ENCODE peak calls at places on chromosomes 11 and 22, in seven cellular contexts. One of them, this sample, is unnamed.

GRCh38 chr11:23932485-23932898 is 564.4 kb upstream of the LUZP2 start:
- DNase-seq in LNCaP clone FGC: peak; percentile 44
- DNase-seq in fibroblast of mammary gland: peak; percentile 50
- DNase-seq in Peyer's patch: no peak
- DNase-seq in PC-3: peak; percentile 4
- DNase-seq in thyroid gland: no peak
- DNase-seq in AG10803: no peak
- DNase-seq in this sample: peak; percentile 9

GRCh38 chr11:120079750-120080610 is 57.9 kb downstream of the TRIM29 start:
- DNase-seq in Peyer's patch: no peak
- DNase-seq in thyroid gland: peak; percentile 22
- DNase-seq in PC-3: no peak
- DNase-seq in AG10803: no peak
- DNase-seq in fibroblast of mammary gland: no peak
- DNase-seq in LNCaP clone FGC: no peak
- DNase-seq in this sample: peak; percentile 11

GRCh38 chr11:69037074-69037473 is 11.7 kb upstream of the TPCN2 start:
- DNase-seq in PC-3: no peak
- DNase-seq in AG10803: no peak
- DNase-seq in fibroblast of mammary gland: no peak
- DNase-seq in Peyer's patch: no peak
- DNase-seq in LNCaP clone FGC: no peak
- DNase-seq in thyroid gland: no peak
- DNase-seq in this sample: no peak

GRCh38 chr22:20724676-20725454 is 49.0 kb upstream of the SERPIND1 start:
- DNase-seq in PC-3: no peak
- DNase-seq in Peyer's patch: no peak
- DNase-seq in fibroblast of mammary gland: no peak
- DNase-seq in AG10803: no peak
- DNase-seq in thyroid gland: no peak
- DNase-seq in LNCaP clone FGC: no peak
- DNase-seq in this sample: no peak

GRCh38 chr11:92978226-92979111 is 9.0 kb downstream of the MTNR1B start:
- DNase-seq in PC-3: no peak
- DNase-seq in fibroblast of mammary gland: peak; percentile 37
- DNase-seq in thyroid gland: peak; percentile 89
- DNase-seq in AG10803: peak; percentile 33
- DNase-seq in LNCaP clone FGC: peak; percentile 34
- DNase-seq in Peyer's patch: no peak
- DNase-seq in this sample: peak; percentile 20

GRCh38 chr11:126874831-126875230 is 125.7 kb downstream of the KIRREL3 start:
- DNase-seq in PC-3: no peak
- DNase-seq in AG10803: no peak
- DNase-seq in thyroid gland: no peak
- DNase-seq in fibroblast of mammary gland: no peak
- DNase-seq in LNCaP clone FGC: no peak
- DNase-seq in Peyer's patch: no peak
- DNase-seq in this sample: no peak

GRCh38 chr22:39731881-39732555 is 161.5 kb downstream of the CACNA1I start:
- DNase-seq in AG10803: no peak
- DNase-seq in LNCaP clone FGC: no peak
- DNase-seq in Peyer's patch: no peak
- DNase-seq in thyroid gland: no peak
- DNase-seq in PC-3: no peak
- DNase-seq in fibroblast of mammary gland: no peak
- DNase-seq in this sample: no peak

GRCh38 chr11:75773595-75774353 is 5.2 kb downstream of the DGAT2 start:
- DNase-seq in PC-3: peak; percentile 42
- DNase-seq in Peyer's patch: peak; percentile 64
- DNase-seq in AG10803: no peak
- DNase-seq in thyroid gland: no peak
- DNase-seq in fibroblast of mammary gland: no peak
- DNase-seq in LNCaP clone FGC: no peak
- DNase-seq in this sample: no peak

GRCh38 chr22:20967697-20968201 is 694 bp downstream of the AIFM3 start:
- DNase-seq in fibroblast of mammary gland: no peak
- DNase-seq in LNCaP clone FGC: no peak
- DNase-seq in thyroid gland: no peak
- DNase-seq in AG10803: no peak
- DNase-seq in Peyer's patch: no peak
- DNase-seq in PC-3: no peak
- DNase-seq in this sample: no peak

GRCh38 chr11:83921447-83922192 is 635.5 kb upstream of the CCDC90B start:
- DNase-seq in PC-3: no peak
- DNase-seq in thyroid gland: no peak
- DNase-seq in AG10803: no peak
- DNase-seq in LNCaP clone FGC: no peak
- DNase-seq in fibroblast of mammary gland: no peak
- DNase-seq in Peyer's patch: no peak
- DNase-seq in this sample: no peak

GRCh38 chr11:58919980-58920379 is 19.3 kb upstream of the GLYATL1 start:
- DNase-seq in PC-3: no peak
- DNase-seq in fibroblast of mammary gland: no peak
- DNase-seq in LNCaP clone FGC: no peak
- DNase-seq in Peyer's patch: no peak
- DNase-seq in AG10803: no peak
- DNase-seq in thyroid gland: no peak
- DNase-seq in this sample: no peak

GRCh38 chr11:73969991-73970800 is 12.4 kb downstream of the UCP2 start:
- DNase-seq in LNCaP clone FGC: no peak
- DNase-seq in Peyer's patch: no peak
- DNase-seq in AG10803: no peak
- DNase-seq in PC-3: no peak
- DNase-seq in thyroid gland: no peak
- DNase-seq in fibroblast of mammary gland: no peak
- DNase-seq in this sample: no peak

GRCh38 chr11:119758291-119758690 is 29.3 kb upstream of the NECTIN1 start:
- DNase-seq in thyroid gland: no peak
- DNase-seq in Peyer's patch: no peak
- DNase-seq in PC-3: no peak
- DNase-seq in fibroblast of mammary gland: peak; percentile 70
- DNase-seq in LNCaP clone FGC: no peak
- DNase-seq in AG10803: peak; percentile 62
- DNase-seq in this sample: peak; percentile 39

GRCh38 chr11:94938399-94939055 is 34.8 kb downstream of the CWC15 start:
- DNase-seq in PC-3: peak; percentile 6
- DNase-seq in LNCaP clone FGC: peak; percentile 52
- DNase-seq in Peyer's patch: peak; percentile 54
- DNase-seq in thyroid gland: peak; percentile 54
- DNase-seq in fibroblast of mammary gland: peak; percentile 97
- DNase-seq in AG10803: peak; percentile 94
- DNase-seq in this sample: peak; percentile 85

GRCh38 chr11:45766469-45766868 is 38.5 kb upstream of the SLC35C1 start:
- DNase-seq in PC-3: no peak
- DNase-seq in LNCaP clone FGC: no peak
- DNase-seq in Peyer's patch: no peak
- DNase-seq in thyroid gland: no peak
- DNase-seq in AG10803: no peak
- DNase-seq in fibroblast of mammary gland: no peak
- DNase-seq in this sample: no peak

GRCh38 chr22:32794449-32795213 is 6.9 kb upstream of the TIMP3 start:
- DNase-seq in thyroid gland: no peak
- DNase-seq in fibroblast of mammary gland: no peak
- DNase-seq in LNCaP clone FGC: no peak
- DNase-seq in Peyer's patch: no peak
- DNase-seq in PC-3: no peak
- DNase-seq in AG10803: no peak
- DNase-seq in this sample: no peak

GRCh38 chr11:76627541-76628082 is 42.9 kb downstream of the LRRC32 start:
- DNase-seq in AG10803: no peak
- DNase-seq in PC-3: no peak
- DNase-seq in LNCaP clone FGC: no peak
- DNase-seq in fibroblast of mammary gland: no peak
- DNase-seq in Peyer's patch: peak; percentile 43
- DNase-seq in thyroid gland: no peak
- DNase-seq in this sample: no peak

GRCh38 chr11:118295834-118296454 is 8.6 kb upstream of the CD3E start:
- DNase-seq in AG10803: peak; percentile 12
- DNase-seq in fibroblast of mammary gland: peak; percentile 47
- DNase-seq in PC-3: peak; percentile 89
- DNase-seq in thyroid gland: peak; percentile 19
- DNase-seq in LNCaP clone FGC: no peak
- DNase-seq in Peyer's patch: peak; percentile 71
- DNase-seq in this sample: no peak

GRCh38 chr11:128165572-128165971 is 421.8 kb downstream of the ETS1 start:
- DNase-seq in LNCaP clone FGC: no peak
- DNase-seq in AG10803: no peak
- DNase-seq in thyroid gland: no peak
- DNase-seq in fibroblast of mammary gland: no peak
- DNase-seq in Peyer's patch: no peak
- DNase-seq in PC-3: no peak
- DNase-seq in this sample: no peak

GRCh38 chr11:111378185-111378772 is 796 bp downstream of the POU2AF1 start:
- DNase-seq in AG10803: no peak
- DNase-seq in fibroblast of mammary gland: no peak
- DNase-seq in LNCaP clone FGC: no peak
- DNase-seq in thyroid gland: peak; percentile 69
- DNase-seq in Peyer's patch: no peak
- DNase-seq in PC-3: no peak
- DNase-seq in this sample: no peak

GRCh38 chr11:7533199-7534029 is 19.6 kb downstream of the PPFIBP2 start:
- DNase-seq in fibroblast of mammary gland: no peak
- DNase-seq in AG10803: no peak
- DNase-seq in Peyer's patch: no peak
- DNase-seq in LNCaP clone FGC: peak; percentile 61
- DNase-seq in PC-3: no peak
- DNase-seq in thyroid gland: peak; percentile 69
- DNase-seq in this sample: no peak

GRCh38 chr11:281486-282161 is 3.4 kb downstream of the NLRP6 start:
- DNase-seq in fibroblast of mammary gland: no peak
- DNase-seq in Peyer's patch: no peak
- DNase-seq in PC-3: no peak
- DNase-seq in LNCaP clone FGC: no peak
- DNase-seq in thyroid gland: no peak
- DNase-seq in AG10803: no peak
- DNase-seq in this sample: no peak

GRCh38 chr11:46421257-46421880 is 29.8 kb upstream of the CHRM4 start:
- DNase-seq in Peyer's patch: no peak
- DNase-seq in thyroid gland: no peak
- DNase-seq in LNCaP clone FGC: no peak
- DNase-seq in AG10803: no peak
- DNase-seq in fibroblast of mammary gland: no peak
- DNase-seq in PC-3: no peak
- DNase-seq in this sample: no peak

GRCh38 chr11:119843760-119844330 is 114.8 kb upstream of the NECTIN1 start:
- DNase-seq in LNCaP clone FGC: no peak
- DNase-seq in fibroblast of mammary gland: peak; percentile 23
- DNase-seq in Peyer's patch: no peak
- DNase-seq in AG10803: no peak
- DNase-seq in PC-3: peak; percentile 10
- DNase-seq in thyroid gland: no peak
- DNase-seq in this sample: no peak

GRCh38 chr11:62611705-62612365 is 740 bp downstream of the EML3 start:
- DNase-seq in AG10803: peak; percentile 70
- DNase-seq in LNCaP clone FGC: no peak
- DNase-seq in Peyer's patch: peak; percentile 52
- DNase-seq in thyroid gland: peak; percentile 67
- DNase-seq in fibroblast of mammary gland: peak; percentile 76
- DNase-seq in PC-3: peak; percentile 52
- DNase-seq in this sample: peak; percentile 67

DNA sequence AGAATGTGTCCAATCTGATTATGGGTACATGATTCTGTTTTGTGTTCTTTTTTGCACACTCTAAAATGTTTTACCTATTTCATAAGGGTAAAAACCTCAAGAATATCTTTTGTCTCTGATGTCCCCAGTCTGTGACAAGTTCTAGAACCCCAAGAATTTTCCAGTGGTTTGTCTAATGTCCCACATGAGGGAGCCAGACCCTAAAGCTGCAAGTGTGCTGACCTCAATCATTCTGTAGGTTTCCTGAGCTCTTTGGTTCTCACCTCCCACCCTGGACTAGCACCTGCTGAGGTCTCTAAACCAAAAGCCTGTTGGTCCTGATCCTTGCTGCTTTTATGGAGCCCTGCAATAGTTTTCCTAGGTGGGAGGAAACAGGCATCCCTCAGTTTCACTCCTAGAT is 149.8 kb upstream of the MPPED2 start:
- DNase-seq in thyroid gland: no peak
- DNase-seq in PC-3: no peak
- DNase-seq in AG10803: no peak
- DNase-seq in LNCaP clone FGC: no peak
- DNase-seq in Peyer's patch: no peak
- DNase-seq in fibroblast of mammary gland: no peak
- DNase-seq in this sample: no peak
- TF ChIP-seq CTCF in thyroid gland: no peak
- TF ChIP-seq CTCF in PC-3: no peak
- TF ChIP-seq CTCF in AG10803: peak; percentile 16
- TF ChIP-seq CTCF in LNCaP clone FGC: no peak
- TF ChIP-seq CTCF in Peyer's patch: no peak
- TF ChIP-seq CTCF in fibroblast of mammary gland: no peak
- TF ChIP-seq CTCF in this sample: no peak

DNA sequence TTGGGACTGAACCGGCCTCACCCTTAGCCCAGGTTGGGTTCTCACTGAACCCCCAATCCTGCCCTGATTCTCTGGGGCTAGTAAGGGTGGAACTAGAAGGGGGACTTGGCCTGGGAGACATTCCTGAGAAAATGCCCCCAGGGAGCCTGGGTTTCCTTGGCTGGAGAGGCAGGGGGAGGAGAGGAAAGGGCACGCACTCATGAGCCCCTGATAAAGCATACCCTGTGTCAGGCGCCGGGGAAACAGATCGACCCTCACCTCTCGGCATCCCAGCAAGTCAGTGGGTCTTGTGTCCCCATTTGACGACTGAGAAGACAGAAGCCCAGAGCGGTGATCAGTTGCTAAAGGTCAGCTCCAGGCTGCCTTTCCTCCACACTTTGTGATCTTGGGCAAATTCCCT is 47.7 kb upstream of the RTL6 start:
- DNase-seq in fibroblast of mammary gland: no peak
- DNase-seq in PC-3: no peak
- DNase-seq in Peyer's patch: no peak
- DNase-seq in LNCaP clone FGC: no peak
- DNase-seq in thyroid gland: no peak
- DNase-seq in AG10803: no peak
- DNase-seq in this sample: no peak
- TF ChIP-seq CTCF in fibroblast of mammary gland: no peak
- TF ChIP-seq CTCF in PC-3: no peak
- TF ChIP-seq CTCF in Peyer's patch: no peak
- TF ChIP-seq CTCF in LNCaP clone FGC: no peak
- TF ChIP-seq CTCF in thyroid gland: no peak
- TF ChIP-seq CTCF in AG10803: no peak
- TF ChIP-seq CTCF in this sample: no peak

GRCh38 chr22:21971858-21972275 is 10.7 kb downstream of the TOP3B start:
- DNase-seq in fibroblast of mammary gland: no peak
- DNase-seq in AG10803: no peak
- DNase-seq in LNCaP clone FGC: no peak
- DNase-seq in thyroid gland: no peak
- DNase-seq in PC-3: no peak
- DNase-seq in Peyer's patch: no peak
- DNase-seq in this sample: no peak
- TF ChIP-seq CTCF in fibroblast of mammary gland: no peak
- TF ChIP-seq CTCF in AG10803: no peak
- TF ChIP-seq CTCF in LNCaP clone FGC: no peak
- TF ChIP-seq CTCF in thyroid gland: no peak
- TF ChIP-seq CTCF in PC-3: no peak
- TF ChIP-seq CTCF in Peyer's patch: no peak
- TF ChIP-seq CTCF in this sample: no peak

GRCh38 chr11:63670738-63671321 is 346 bp downstream of the ATL3 start:
- DNase-seq in AG10803: no peak
- DNase-seq in Peyer's patch: peak; percentile 78
- DNase-seq in thyroid gland: peak; percentile 75
- DNase-seq in fibroblast of mammary gland: no peak
- DNase-seq in PC-3: peak; percentile 72
- DNase-seq in LNCaP clone FGC: no peak
- DNase-seq in this sample: peak; percentile 29
- TF ChIP-seq CTCF in AG10803: peak; percentile 39
- TF ChIP-seq CTCF in Peyer's patch: no peak
- TF ChIP-seq CTCF in thyroid gland: peak; percentile 62
- TF ChIP-seq CTCF in fibroblast of mammary gland: peak; percentile 21
- TF ChIP-seq CTCF in PC-3: peak; percentile 73
- TF ChIP-seq CTCF in LNCaP clone FGC: peak; percentile 79
- TF ChIP-seq CTCF in this sample: peak; percentile 62

This sample was measured in HFFc6.